ENCODE peak calls at places on chromosomes 3 and 15, in nine cellular contexts. D is ovary, P is testis, F is heart left ventricle, R is K562, E is A549, Z is GM12892, W is esophagus muscularis mucosa, O is body of pancreas. Q is an unnamed sample.

GRCh38 chr15:76163429-76164020 is 103.7 kb downstream of the TMEM266 start:
- DNase-seq in Z (no peak), O (peak), E (peak), R (no peak), P (peak), W (no peak), F (peak), D (peak), Q (no peak)

GRCh38 chr3:44511238-44511567 is 33.7 kb upstream of the ZNF445 start:
- DNase-seq in D (no peak), Z (no peak), W (no peak), O (no peak), E (no peak), R (no peak), F (no peak), P (peak), Q (no peak)

GRCh38 chr15:32683906-32684584 is 33.8 kb upstream of the GREM1 start:
- DNase-seq in D (no peak), Z (no peak), R (no peak), E (peak), P (no peak), F (peak), O (peak), W (no peak), Q (no peak)

GRCh38 chr15:82044373-82045178 is 1.2 kb downstream of the MEX3B start:
- DNase-seq in F (peak), E (peak), Z (no peak), P (peak), W (no peak), R (peak), O (peak), D (peak), Q (no peak)

GRCh38 chr15:69996842-69997478 is 100.8 kb downstream of the TLE3 start:
- DNase-seq in F (no peak), W (no peak), E (no peak), Z (no peak), R (no peak), D (no peak), O (peak), P (no peak), Q (peak)

GRCh38 chr3:73461582-73461981 is 163.2 kb downstream of the PDZRN3 start:
- DNase-seq in W (no peak), E (no peak), R (no peak), O (no peak), D (no peak), P (no peak), F (no peak), Z (no peak), Q (no peak)

GRCh38 chr15:27358751-27359434 is 387.9 kb downstream of the GABRG3 start:
- DNase-seq in R (peak), F (no peak), Z (no peak), E (peak), O (peak), P (peak), W (peak), D (no peak), Q (no peak)

GRCh38 chr15:95946241-95946640 is 384.3 kb upstream of the NR2F2 start:
- DNase-seq in O (no peak), Z (no peak), E (no peak), R (no peak), P (no peak), F (no peak), W (no peak), D (no peak), Q (no peak)

GRCh38 chr3:126348308-126348920 is 8.8 kb downstream of the KLF15 start:
- DNase-seq in Z (no peak), W (no peak), F (peak), P (peak), D (no peak), R (peak), O (no peak), E (peak), Q (no peak)

GRCh38 chr3:169764164-169764452 is 752 bp downstream of the TERC start:
- DNase-seq in Z (no peak), O (peak), F (no peak), P (peak), W (no peak), E (no peak), D (no peak), R (no peak), Q (no peak)

GRCh38 chr15:68281008-68281407 is 3.5 kb downstream of the FEM1B start:
- DNase-seq in Z (no peak), E (no peak), O (no peak), P (no peak), D (no peak), W (no peak), F (no peak), R (peak), Q (no peak)

GRCh38 chr3:161607056-161607455 is 110.4 kb downstream of the OTOL1 start:
- DNase-seq in R (no peak), F (no peak), D (no peak), W (no peak), Z (no peak), E (no peak), O (no peak), P (no peak), Q (no peak)

GRCh38 chr3:99892332-99892731 is 74.7 kb downstream of the CMSS1 start:
- DNase-seq in F (no peak), Z (no peak), P (no peak), O (no peak), E (no peak), R (no peak), W (no peak), D (no peak), Q (no peak)

GRCh38 chr3:123638936-123639680 is 54.3 kb upstream of the HACD2 start:
- DNase-seq in F (no peak), O (no peak), R (no peak), D (peak), W (no peak), Z (no peak), E (no peak), P (peak), Q (no peak)

GRCh38 chr3:145981057-145981456 is 179.9 kb downstream of the PLOD2 start:
- DNase-seq in F (no peak), E (no peak), W (no peak), R (no peak), D (no peak), O (no peak), P (no peak), Z (no peak), Q (no peak)

GRCh38 chr3:128503164-128503651 is 10.2 kb upstream of the GATA2 start:
- DNase-seq in O (no peak), Z (no peak), E (peak), F (no peak), W (no peak), D (no peak), P (peak), R (no peak), Q (no peak)

GRCh38 chr15:40591310-40591845 is 2.7 kb upstream of the KNL1 start:
- DNase-seq in F (no peak), O (no peak), E (no peak), W (no peak), Z (no peak), P (no peak), D (no peak), R (peak), Q (no peak)

GRCh38 chr3:161345023-161345422 is 26.3 kb downstream of the SPTSSB start:
- DNase-seq in W (no peak), R (no peak), O (no peak), P (no peak), F (no peak), E (no peak), Z (no peak), D (no peak), Q (no peak)

GRCh38 chr3:168459229-168459784 is 363.6 kb upstream of the GOLIM4 start:
- DNase-seq in Z (no peak), F (no peak), D (no peak), O (no peak), R (no peak), W (no peak), E (no peak), P (no peak), Q (no peak)

GRCh38 chr3:7546219-7546618 is 685.3 kb downstream of the GRM7 start:
- DNase-seq in W (no peak), F (no peak), O (peak), P (peak), E (peak), D (no peak), R (no peak), Z (no peak), Q (no peak)

GRCh38 chr15:23384371-23384770 is 29.8 kb downstream of the GOLGA8S start:
- DNase-seq in W (no peak), P (no peak), D (no peak), O (no peak), R (no peak), F (no peak), E (no peak), Z (no peak), Q (no peak)
- TF ChIP-seq POLR2A in W (no peak), P (no peak), D (no peak), O (no peak), R (no peak), F (no peak), E (no peak), Z (no peak), Q (no peak)

GRCh38 chr3:149657796-149658443 is at the start of gene WWTR1:
- DNase-seq in F (peak), W (peak), E (peak), O (peak), P (peak), Z (peak), R (no peak), D (peak), Q (peak)
- TF ChIP-seq POLR2A in F (peak), W (peak), E (peak), O (peak), P (peak), Z (no peak), R (no peak), D (peak), Q (peak)

GRCh38 chr3:158731525-158731924 is 732 bp downstream of the RARRES1 start:
- DNase-seq in P (no peak), W (no peak), E (no peak), D (no peak), R (no peak), O (no peak), F (no peak), Z (no peak), Q (no peak)

GRCh38 chr3:158732856-158733200 is 571 bp upstream of the RARRES1 start:
- DNase-seq in P (no peak), E (no peak), R (no peak), W (no peak), Z (no peak), D (no peak), F (no peak), O (no peak), Q (no peak)

GRCh38 chr3:158728851-158729250 is 3.4 kb downstream of the RARRES1 start:
- DNase-seq in E (no peak), R (no peak), W (no peak), O (no peak), P (no peak), F (no peak), Z (no peak), D (no peak), Q (no peak)

GRCh38 chr3:158735296-158736033 is 3.2 kb upstream of the RARRES1 start:
- DNase-seq in F (no peak), D (no peak), R (no peak), E (no peak), P (no peak), Z (no peak), W (no peak), O (no peak), Q (no peak)

DNA sequence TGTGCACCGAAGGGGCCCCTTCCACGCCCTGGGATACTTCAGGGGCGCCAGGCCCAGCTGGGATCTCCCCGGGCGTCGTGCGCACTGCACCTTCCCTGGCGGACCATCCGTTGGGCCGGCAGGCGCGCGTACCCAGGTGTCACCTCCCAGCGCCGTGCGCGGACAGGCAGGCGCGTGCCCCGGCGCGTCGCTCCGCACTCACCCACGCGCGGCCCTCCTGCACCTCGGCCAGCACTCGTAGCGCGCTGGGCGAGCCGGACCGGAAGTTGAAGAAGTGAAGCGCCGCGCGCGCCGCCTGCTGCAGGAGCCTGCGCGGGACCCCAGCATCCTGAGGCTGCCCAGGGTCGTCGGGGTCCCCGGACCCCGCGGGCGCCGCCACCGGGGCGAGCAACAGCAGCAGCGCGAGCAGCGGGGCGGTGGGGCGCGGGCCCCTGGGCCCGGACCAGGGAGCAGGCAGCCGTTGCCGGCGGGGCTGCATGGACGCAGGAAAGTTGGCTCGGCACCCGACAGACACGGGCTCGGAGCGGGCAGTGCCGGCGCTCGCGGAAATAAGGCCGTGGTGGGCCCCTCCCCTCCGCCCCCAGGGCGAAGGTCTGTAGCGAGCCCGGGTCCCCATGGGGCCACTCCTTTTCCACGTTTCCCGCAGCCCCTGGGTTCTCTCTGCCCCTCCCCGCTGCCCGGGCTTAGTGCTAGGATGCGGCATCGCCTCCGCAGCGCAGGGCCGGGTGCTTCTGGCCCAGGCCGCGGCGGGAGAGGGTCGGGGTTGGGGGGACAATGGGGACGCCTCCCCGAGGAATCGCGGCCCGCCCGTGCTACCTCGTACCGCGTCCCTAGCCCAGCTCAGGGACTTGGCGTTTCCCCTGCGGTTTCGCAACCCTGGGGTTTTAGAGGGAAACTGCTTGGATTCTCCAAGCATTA is at the start of gene RARRES1:
- DNase-seq in Z (peak), R (no peak), F (peak), E (peak), W (no peak), O (peak), P (peak), D (peak), Q (peak)
- TF ChIP-seq POLR2A in Z (no peak), R (no peak), F (no peak), E (no peak), W (no peak), O (no peak), P (no peak), D (no peak), Q (peak)

DNA sequence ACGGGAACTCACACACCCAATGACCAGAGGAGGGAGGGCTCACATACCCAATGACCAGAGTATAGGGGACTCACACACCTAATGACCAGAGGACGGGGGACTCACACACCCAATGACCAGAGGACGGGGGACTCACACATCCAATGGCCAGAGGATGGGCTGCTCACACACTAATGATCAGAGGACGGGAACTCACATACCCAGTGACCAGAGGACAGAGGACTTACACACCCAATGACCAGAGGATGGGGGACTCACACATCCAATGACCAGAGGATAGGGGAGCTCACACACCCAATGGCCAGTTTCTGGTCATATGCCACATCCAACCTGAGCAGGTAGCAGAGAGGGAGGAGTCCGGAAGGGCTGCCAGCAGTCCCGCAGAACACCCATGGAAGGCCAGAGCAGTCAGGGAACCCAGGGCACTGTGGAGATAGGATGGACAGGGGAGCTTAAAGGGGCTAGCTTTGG is 10.4 kb downstream of the RAB6B start:
- DNase-seq in W (peak), P (no peak), E (no peak), Z (no peak), O (no peak), R (no peak), F (no peak), D (no peak), Q (no peak)
- TF ChIP-seq POLR2A in W (no peak), P (no peak), E (no peak), Z (no peak), O (no peak), R (no peak), F (no peak), D (no peak), Q (no peak)

GRCh38 chr3:42666022-42666421 is 12.5 kb downstream of the ZBTB47 start:
- DNase-seq in F (peak), O (no peak), E (no peak), P (no peak), D (no peak), W (no peak), Z (no peak), R (no peak), Q (no peak)
- TF ChIP-seq POLR2A in F (no peak), O (no peak), E (no peak), P (no peak), D (no peak), W (no peak), Z (no peak), R (no peak), Q (no peak)

GRCh38 chr3:10286596-10287295 is 6.0 kb downstream of the GHRL start:
- DNase-seq in D (no peak), F (peak), W (no peak), R (no peak), E (peak), Z (no peak), O (no peak), P (peak), Q (no peak)
- TF ChIP-seq POLR2A in D (no peak), F (no peak), W (no peak), R (no peak), E (no peak), Z (peak), O (no peak), P (no peak), Q (no peak)

GRCh38 chr15:34323217-34323616 is 14.4 kb downstream of the SLC12A6 start:
- DNase-seq in P (no peak), Z (no peak), W (no peak), O (no peak), D (no peak), E (no peak), R (no peak), F (no peak), Q (no peak)

GRCh38 chr15:34314491-34314890 is 23.1 kb downstream of the SLC12A6 start:
- DNase-seq in Z (no peak), F (no peak), O (no peak), D (no peak), P (no peak), W (no peak), E (no peak), R (no peak), Q (no peak)

DNA sequence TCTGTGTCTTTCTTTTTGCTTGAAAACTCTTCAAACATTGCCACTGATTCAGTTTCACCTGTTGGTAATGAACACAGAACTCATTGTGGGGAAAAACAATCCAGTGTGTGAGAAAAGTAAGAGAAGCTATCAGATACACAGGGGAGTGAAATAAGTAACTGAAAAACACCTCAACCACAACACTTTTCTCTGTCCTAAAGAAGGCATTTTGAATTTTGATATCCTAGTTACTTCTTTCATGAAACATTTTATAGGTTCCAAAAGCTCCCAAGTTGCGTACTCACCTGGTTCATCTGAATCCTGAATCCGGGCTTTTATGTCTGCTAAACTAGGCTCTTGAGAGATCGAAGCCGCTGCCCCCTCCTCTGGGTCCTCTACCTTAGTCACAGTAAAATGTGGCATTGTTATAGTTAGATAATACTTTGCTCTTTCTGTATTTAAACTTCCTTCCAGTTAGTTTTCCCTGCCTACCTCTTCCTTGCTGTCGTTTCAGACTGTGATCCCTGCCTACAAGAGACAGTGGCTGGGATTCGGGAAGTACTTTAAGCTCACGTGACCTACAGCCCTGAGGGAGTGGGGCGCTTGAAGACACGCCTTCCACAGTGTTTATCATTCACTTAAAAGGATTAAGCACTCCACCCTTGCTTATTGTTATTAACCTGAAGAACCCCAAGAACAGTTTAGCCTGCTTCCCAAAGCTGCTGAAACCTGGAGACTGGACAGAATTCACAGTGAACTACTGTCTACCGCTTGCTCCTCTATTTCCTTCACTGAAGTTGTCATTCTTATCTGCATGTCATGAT is 19.1 kb downstream of the SLC12A6 start:
- DNase-seq in Z (no peak), F (peak), W (no peak), D (peak), O (peak), E (peak), P (peak), R (peak), Q (peak)
- TF ChIP-seq POLR2A in Z (no peak), F (peak), W (no peak), D (no peak), O (peak), E (peak), P (no peak), R (peak), Q (no peak)

Q was measured in breast epithelium.